ENCODE peak calls at places on chromosomes 16 and 17, in nine cellular contexts. One of them, this sample, is unnamed.

GRCh38 chr17:73347355-73347754 is 35.6 kb upstream of the CDC42EP4 start:
- DNase-seq in spleen: no peak
- DNase-seq in thoracic aorta: no peak
- DNase-seq in pancreas: no peak
- DNase-seq in endodermal cell: no peak
- DNase-seq in BE2C: no peak
- DNase-seq in AG04450: no peak
- DNase-seq in tibial nerve: no peak
- DNase-seq in HFF-Myc: no peak
- DNase-seq in this sample: no peak

GRCh38 chr16:67865318-67865717 is 7.5 kb upstream of the EDC4 start:
- DNase-seq in spleen: no peak
- DNase-seq in pancreas: no peak
- DNase-seq in endodermal cell: peak
- DNase-seq in AG04450: no peak
- DNase-seq in HFF-Myc: no peak
- DNase-seq in tibial nerve: no peak
- DNase-seq in thoracic aorta: no peak
- DNase-seq in BE2C: peak
- DNase-seq in this sample: no peak

GRCh38 chr16:84548508-84548907 is 44.0 kb upstream of the MEAK7 start:
- DNase-seq in spleen: peak
- DNase-seq in HFF-Myc: no peak
- DNase-seq in tibial nerve: no peak
- DNase-seq in thoracic aorta: no peak
- DNase-seq in endodermal cell: no peak
- DNase-seq in AG04450: no peak
- DNase-seq in BE2C: no peak
- DNase-seq in pancreas: no peak
- DNase-seq in this sample: no peak

GRCh38 chr16:24540575-24541240 is 1.3 kb downstream of the RBBP6 start:
- DNase-seq in BE2C: no peak
- DNase-seq in tibial nerve: no peak
- DNase-seq in thoracic aorta: no peak
- DNase-seq in pancreas: no peak
- DNase-seq in spleen: no peak
- DNase-seq in AG04450: no peak
- DNase-seq in HFF-Myc: no peak
- DNase-seq in endodermal cell: peak
- DNase-seq in this sample: no peak

GRCh38 chr17:53721101-53721500 is 101.6 kb upstream of the KIF2B start:
- DNase-seq in HFF-Myc: no peak
- DNase-seq in AG04450: no peak
- DNase-seq in thoracic aorta: no peak
- DNase-seq in spleen: no peak
- DNase-seq in tibial nerve: no peak
- DNase-seq in endodermal cell: no peak
- DNase-seq in BE2C: no peak
- DNase-seq in pancreas: no peak
- DNase-seq in this sample: no peak

GRCh38 chr16:27441998-27442397 is 40.0 kb downstream of the IL21R start:
- DNase-seq in pancreas: no peak
- DNase-seq in spleen: peak
- DNase-seq in endodermal cell: peak
- DNase-seq in HFF-Myc: no peak
- DNase-seq in BE2C: no peak
- DNase-seq in tibial nerve: no peak
- DNase-seq in thoracic aorta: no peak
- DNase-seq in AG04450: no peak
- DNase-seq in this sample: no peak

GRCh38 chr16:85891033-85891775 is 7.8 kb upstream of the IRF8 start:
- DNase-seq in AG04450: no peak
- DNase-seq in thoracic aorta: no peak
- DNase-seq in spleen: no peak
- DNase-seq in pancreas: peak
- DNase-seq in BE2C: no peak
- DNase-seq in HFF-Myc: no peak
- DNase-seq in tibial nerve: no peak
- DNase-seq in endodermal cell: no peak
- DNase-seq in this sample: no peak

GRCh38 chr16:84603115-84603816 is 14.6 kb downstream of the COTL1 start:
- DNase-seq in HFF-Myc: peak
- DNase-seq in endodermal cell: no peak
- DNase-seq in tibial nerve: peak
- DNase-seq in AG04450: peak
- DNase-seq in pancreas: peak
- DNase-seq in spleen: peak
- DNase-seq in BE2C: peak
- DNase-seq in thoracic aorta: peak
- DNase-seq in this sample: peak

GRCh38 chr17:32305049-32305448 is 36.9 kb downstream of the C17orf75 start:
- DNase-seq in endodermal cell: peak
- DNase-seq in BE2C: no peak
- DNase-seq in spleen: no peak
- DNase-seq in HFF-Myc: no peak
- DNase-seq in AG04450: no peak
- DNase-seq in tibial nerve: no peak
- DNase-seq in thoracic aorta: no peak
- DNase-seq in pancreas: no peak
- DNase-seq in this sample: no peak

GRCh38 chr17:32302037-32302436 is 36.4 kb downstream of the RHBDL3 start:
- DNase-seq in HFF-Myc: no peak
- DNase-seq in endodermal cell: no peak
- DNase-seq in tibial nerve: no peak
- DNase-seq in pancreas: no peak
- DNase-seq in spleen: no peak
- DNase-seq in BE2C: no peak
- DNase-seq in AG04450: no peak
- DNase-seq in thoracic aorta: no peak
- DNase-seq in this sample: no peak

GRCh38 chr17:32302860-32303649 is 37.4 kb downstream of the RHBDL3 start:
- DNase-seq in HFF-Myc: no peak
- DNase-seq in endodermal cell: peak
- DNase-seq in BE2C: no peak
- DNase-seq in spleen: no peak
- DNase-seq in AG04450: no peak
- DNase-seq in thoracic aorta: no peak
- DNase-seq in tibial nerve: no peak
- DNase-seq in pancreas: no peak
- DNase-seq in this sample: no peak

GRCh38 chr17:32299579-32300158 is 34.0 kb downstream of the RHBDL3 start:
- DNase-seq in HFF-Myc: no peak
- DNase-seq in pancreas: no peak
- DNase-seq in BE2C: no peak
- DNase-seq in thoracic aorta: no peak
- DNase-seq in tibial nerve: no peak
- DNase-seq in spleen: no peak
- DNase-seq in endodermal cell: no peak
- DNase-seq in AG04450: no peak
- DNase-seq in this sample: no peak

DNA sequence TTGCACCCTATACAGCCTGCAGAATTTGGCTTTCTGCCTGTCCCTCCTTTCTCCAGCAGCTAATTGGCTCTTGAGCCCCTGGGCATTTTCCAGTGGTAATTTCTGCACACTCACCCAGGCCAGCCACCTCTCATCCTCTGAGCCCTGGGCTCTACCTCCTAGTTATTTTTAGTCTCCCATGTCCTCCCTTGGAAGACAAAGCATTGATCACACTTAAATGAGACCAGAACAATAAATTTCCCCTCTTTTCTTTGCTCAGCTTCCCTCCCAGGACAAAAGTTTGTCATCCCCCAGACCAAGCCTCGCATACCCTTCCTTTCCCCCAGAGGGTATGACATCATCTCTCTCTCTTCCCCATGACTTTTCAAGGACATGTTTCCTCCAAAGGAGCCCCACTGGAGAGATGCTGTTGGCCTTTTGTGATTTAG is 38.1 kb downstream of the C17orf75 start:
- DNase-seq in spleen: no peak
- DNase-seq in thoracic aorta: no peak
- DNase-seq in HFF-Myc: no peak
- DNase-seq in tibial nerve: no peak
- DNase-seq in endodermal cell: no peak
- DNase-seq in pancreas: no peak
- DNase-seq in BE2C: peak
- DNase-seq in AG04450: no peak
- DNase-seq in this sample: no peak
- H3K4me3 ChIP-seq in spleen: no peak
- H3K4me3 ChIP-seq in thoracic aorta: no peak
- H3K4me3 ChIP-seq in HFF-Myc: no peak
- H3K4me3 ChIP-seq in tibial nerve: no peak
- H3K4me3 ChIP-seq in endodermal cell: no peak
- H3K4me3 ChIP-seq in pancreas: no peak
- H3K4me3 ChIP-seq in BE2C: no peak
- H3K4me3 ChIP-seq in AG04450: no peak
- H3K4me3 ChIP-seq in this sample: no peak

GRCh38 chr16:88020513-88020885 is 69.3 kb downstream of the BANP start:
- DNase-seq in BE2C: no peak
- DNase-seq in pancreas: no peak
- DNase-seq in AG04450: no peak
- DNase-seq in endodermal cell: no peak
- DNase-seq in tibial nerve: no peak
- DNase-seq in HFF-Myc: no peak
- DNase-seq in thoracic aorta: no peak
- DNase-seq in spleen: no peak
- DNase-seq in this sample: no peak

GRCh38 chr16:88023786-88024185 is 72.6 kb downstream of the BANP start:
- DNase-seq in endodermal cell: no peak
- DNase-seq in spleen: no peak
- DNase-seq in tibial nerve: no peak
- DNase-seq in AG04450: no peak
- DNase-seq in pancreas: no peak
- DNase-seq in HFF-Myc: no peak
- DNase-seq in BE2C: no peak
- DNase-seq in thoracic aorta: no peak
- DNase-seq in this sample: no peak

GRCh38 chr16:88019847-88020512 is 68.7 kb downstream of the BANP start:
- DNase-seq in pancreas: no peak
- DNase-seq in AG04450: no peak
- DNase-seq in BE2C: no peak
- DNase-seq in tibial nerve: no peak
- DNase-seq in spleen: no peak
- DNase-seq in thoracic aorta: no peak
- DNase-seq in HFF-Myc: no peak
- DNase-seq in endodermal cell: no peak
- DNase-seq in this sample: no peak

GRCh38 chr16:88023366-88023765 is 72.1 kb downstream of the BANP start:
- DNase-seq in spleen: no peak
- DNase-seq in thoracic aorta: no peak
- DNase-seq in HFF-Myc: no peak
- DNase-seq in pancreas: no peak
- DNase-seq in BE2C: no peak
- DNase-seq in tibial nerve: no peak
- DNase-seq in endodermal cell: no peak
- DNase-seq in AG04450: no peak
- DNase-seq in this sample: no peak

DNA sequence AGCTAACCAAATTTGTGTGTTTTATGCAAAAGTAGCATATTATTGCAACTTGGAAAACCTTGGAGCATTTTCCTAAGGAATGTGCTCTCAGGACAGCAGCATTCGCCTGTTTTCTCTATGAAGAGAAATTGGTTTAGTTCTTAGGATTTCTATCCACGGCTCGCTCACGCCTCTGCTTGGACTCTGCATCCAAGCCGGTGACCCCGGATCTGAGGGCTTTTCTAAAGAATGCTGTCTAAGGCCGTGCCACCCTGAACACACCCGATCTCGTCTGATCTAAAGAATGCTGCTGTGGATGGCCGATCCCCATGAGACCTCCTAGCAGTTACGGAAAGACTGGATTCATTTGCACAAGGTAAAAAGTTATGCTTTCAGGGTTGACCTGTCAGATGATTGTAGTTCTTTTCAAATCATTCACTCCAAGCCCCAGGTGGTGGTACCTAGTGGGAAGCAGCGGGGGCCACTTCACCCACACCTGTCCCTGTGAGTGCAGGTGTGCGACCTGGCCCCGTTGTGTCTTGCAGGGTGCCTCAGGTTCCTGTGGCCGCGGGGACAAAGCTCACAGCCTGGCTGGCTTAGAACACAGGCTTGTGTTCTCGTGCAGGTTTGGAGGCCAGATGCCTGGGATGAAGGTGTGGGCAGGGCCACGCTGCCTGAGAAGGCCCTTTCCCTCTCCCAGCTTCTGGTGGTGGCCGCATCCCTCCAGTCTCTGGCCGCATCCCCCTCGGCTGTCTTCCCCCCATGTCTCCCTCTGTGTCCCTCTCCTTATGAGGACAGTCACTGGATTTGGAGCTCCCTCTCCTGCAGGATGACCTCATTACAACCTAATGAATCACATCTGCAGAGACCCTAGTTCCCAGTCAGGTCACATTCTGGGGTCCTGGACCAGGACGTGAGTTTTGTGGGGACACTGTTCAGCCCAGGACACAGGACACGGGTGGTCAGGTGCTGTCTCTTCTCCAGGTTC is 71.1 kb downstream of the BANP start:
- DNase-seq in tibial nerve: no peak
- DNase-seq in BE2C: no peak
- DNase-seq in thoracic aorta: no peak
- DNase-seq in spleen: no peak
- DNase-seq in HFF-Myc: no peak
- DNase-seq in endodermal cell: no peak
- DNase-seq in pancreas: no peak
- DNase-seq in AG04450: no peak
- DNase-seq in this sample: no peak
- TF ChIP-seq CTCF in tibial nerve: no peak
- TF ChIP-seq CTCF in BE2C: peak
- TF ChIP-seq CTCF in thoracic aorta: no peak
- TF ChIP-seq CTCF in spleen: no peak
- TF ChIP-seq CTCF in HFF-Myc: no peak
- TF ChIP-seq CTCF in endodermal cell: no peak
- TF ChIP-seq CTCF in pancreas: no peak
- TF ChIP-seq CTCF in AG04450: no peak
- TF ChIP-seq CTCF in this sample: no peak

DNA sequence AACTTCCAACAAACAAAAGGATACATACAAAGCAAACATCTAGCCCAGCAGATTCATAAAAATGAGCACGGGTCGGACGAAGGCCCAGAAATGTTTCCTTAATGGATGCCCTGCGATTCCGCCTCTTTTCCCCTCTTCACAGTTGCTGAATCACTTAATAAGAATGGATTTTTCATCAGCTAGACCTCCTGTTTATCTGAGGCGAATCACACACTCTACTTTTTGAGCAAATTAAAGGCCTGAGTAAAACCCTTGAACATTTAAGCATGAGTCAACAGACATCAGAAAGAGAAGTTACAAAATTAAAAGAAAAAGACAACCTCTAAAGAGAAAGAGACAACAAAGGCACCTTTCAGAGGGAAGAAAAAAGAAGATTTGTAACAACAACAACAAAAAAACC is 44.7 kb downstream of the HS3ST3A1 start:
- DNase-seq in spleen: no peak
- DNase-seq in AG04450: peak
- DNase-seq in HFF-Myc: no peak
- DNase-seq in tibial nerve: no peak
- DNase-seq in thoracic aorta: no peak
- DNase-seq in BE2C: no peak
- DNase-seq in endodermal cell: no peak
- DNase-seq in pancreas: no peak
- DNase-seq in this sample: no peak
- H3K4me3 ChIP-seq in spleen: no peak
- H3K4me3 ChIP-seq in AG04450: no peak
- H3K4me3 ChIP-seq in HFF-Myc: no peak
- H3K4me3 ChIP-seq in tibial nerve: no peak
- H3K4me3 ChIP-seq in thoracic aorta: no peak
- H3K4me3 ChIP-seq in BE2C: no peak
- H3K4me3 ChIP-seq in endodermal cell: no peak
- H3K4me3 ChIP-seq in pancreas: no peak
- H3K4me3 ChIP-seq in this sample: no peak

GRCh38 chr17:46193626-46194392 is 580 bp upstream of the KANSL1 start:
- DNase-seq in spleen: peak
- DNase-seq in thoracic aorta: peak
- DNase-seq in tibial nerve: peak
- DNase-seq in AG04450: peak
- DNase-seq in endodermal cell: peak
- DNase-seq in pancreas: peak
- DNase-seq in BE2C: peak
- DNase-seq in HFF-Myc: peak
- DNase-seq in this sample: peak

GRCh38 chr17:46195939-46196338 is 2.7 kb upstream of the KANSL1 start:
- DNase-seq in AG04450: no peak
- DNase-seq in endodermal cell: no peak
- DNase-seq in pancreas: no peak
- DNase-seq in HFF-Myc: no peak
- DNase-seq in thoracic aorta: no peak
- DNase-seq in tibial nerve: no peak
- DNase-seq in spleen: no peak
- DNase-seq in BE2C: no peak
- DNase-seq in this sample: no peak

GRCh38 chr17:46194393-46195216 is 1.4 kb upstream of the KANSL1 start:
- DNase-seq in spleen: no peak
- DNase-seq in endodermal cell: no peak
- DNase-seq in thoracic aorta: no peak
- DNase-seq in HFF-Myc: peak
- DNase-seq in pancreas: no peak
- DNase-seq in tibial nerve: peak
- DNase-seq in AG04450: no peak
- DNase-seq in BE2C: peak
- DNase-seq in this sample: no peak

GRCh38 chr17:46193246-46193625 is at the start of gene KANSL1:
- DNase-seq in tibial nerve: peak
- DNase-seq in pancreas: peak
- DNase-seq in thoracic aorta: peak
- DNase-seq in endodermal cell: peak
- DNase-seq in spleen: peak
- DNase-seq in BE2C: peak
- DNase-seq in AG04450: peak
- DNase-seq in HFF-Myc: peak
- DNase-seq in this sample: peak

GRCh38 chr17:46195217-46195855 is 2.1 kb upstream of the KANSL1 start:
- DNase-seq in endodermal cell: no peak
- DNase-seq in tibial nerve: no peak
- DNase-seq in thoracic aorta: no peak
- DNase-seq in HFF-Myc: no peak
- DNase-seq in pancreas: no peak
- DNase-seq in AG04450: no peak
- DNase-seq in spleen: no peak
- DNase-seq in BE2C: no peak
- DNase-seq in this sample: no peak
- TF ChIP-seq CTCF in endodermal cell: no peak
- TF ChIP-seq CTCF in tibial nerve: no peak
- TF ChIP-seq CTCF in thoracic aorta: peak
- TF ChIP-seq CTCF in HFF-Myc: no peak
- TF ChIP-seq CTCF in pancreas: no peak
- TF ChIP-seq CTCF in AG04450: no peak
- TF ChIP-seq CTCF in spleen: no peak
- TF ChIP-seq CTCF in BE2C: no peak
- TF ChIP-seq CTCF in this sample: no peak